ENCODE peak calls at places on chromosomes 2 and 18, in five cellular contexts. F is foreskin fibroblast; H is cardiac fibroblast; N is right cardiac atrium; Y is CD8-positive, alpha-beta T cell. O is an unnamed sample.

GRCh38 chr2:46866770-46867246 is 48.8 kb downstream of the MCFD2 start:
- DNase-seq in F (no peak), H (peak), N (peak), Y (no peak), O (no peak)

GRCh38 chr2:14401838-14402237 is 230.7 kb upstream of the LRATD1 start:
- DNase-seq in F (no peak), H (no peak), N (no peak), Y (no peak), O (no peak)

GRCh38 chr2:55923091-55923977 is at the start of gene EFEMP1:
- DNase-seq in F (no peak), H (peak), N (peak), Y (no peak), O (no peak)

GRCh38 chr2:238439093-238439849 is 12.5 kb downstream of the ASB1 start:
- DNase-seq in F (peak), H (peak), N (no peak), Y (no peak), O (peak)

GRCh38 chr2:114022360-114023085 is 132.6 kb downstream of the ACTR3 start:
- DNase-seq in F (peak), H (peak), N (no peak), Y (no peak), O (no peak)

GRCh38 chr2:27800856-27801255 is 29.3 kb downstream of the MRPL33 start:
- DNase-seq in F (no peak), H (no peak), N (no peak), Y (no peak), O (no peak)

GRCh38 chr2:231545105-231545902 is 15.1 kb upstream of the NMUR1 start:
- DNase-seq in F (no peak), H (peak), N (peak), Y (peak), O (peak)

GRCh38 chr2:197973772-197974171 is 169.4 kb downstream of the PLCL1 start:
- DNase-seq in F (peak), H (no peak), N (no peak), Y (no peak), O (no peak)

GRCh38 chr2:239397856-239398470 is 2.9 kb downstream of the HDAC4 start:
- DNase-seq in F (peak), H (no peak), N (no peak), Y (no peak), O (no peak)

GRCh38 chr2:163774862-163775261 is 39.1 kb upstream of the FIGN start:
- DNase-seq in F (peak), H (peak), N (no peak), Y (no peak), O (no peak)

GRCh38 chr2:64276417-64277095 is 132.3 kb upstream of the PELI1 start:
- DNase-seq in F (no peak), H (no peak), N (no peak), Y (no peak), O (no peak)

GRCh38 chr2:189552991-189553404 is 27.6 kb downstream of the SLC40A1 start:
- DNase-seq in F (no peak), H (peak), N (no peak), Y (no peak), O (no peak)

GRCh38 chr2:173307287-173307686 is 47.4 kb upstream of the CDCA7 start:
- DNase-seq in F (no peak), H (peak), N (no peak), Y (no peak), O (no peak)

GRCh38 chr18:46013484-46014189 is 46.5 kb upstream of the EPG5 start:
- DNase-seq in F (no peak), H (peak), N (no peak), Y (no peak), O (no peak)

GRCh38 chr2:142131016-142131714 is at the start of gene LRP1B:
- DNase-seq in F (peak), H (peak), N (peak), Y (no peak), O (no peak)

GRCh38 chr2:86221066-86221684 is 21.9 kb downstream of the MRPL35 start:
- DNase-seq in F (no peak), H (peak), N (no peak), Y (peak), O (peak)

GRCh38 chr2:205934443-205934842 is 151.5 kb downstream of the INO80D start:
- DNase-seq in F (no peak), H (peak), N (no peak), Y (no peak), O (no peak)

GRCh38 chr2:144520718-144521487 is 984 bp upstream of the ZEB2 start:
- DNase-seq in F (peak), H (peak), N (no peak), Y (no peak), O (no peak)

GRCh38 chr2:44602446-44602845 is 240.7 kb downstream of the CAMKMT start:
- DNase-seq in F (no peak), H (no peak), N (no peak), Y (no peak), O (no peak)

GRCh38 chr2:82120648-82121047 is 1816.1 kb upstream of the LRRTM1 start:
- DNase-seq in F (no peak), H (no peak), N (no peak), Y (no peak), O (no peak)

GRCh38 chr2:31354837-31355236 is 59.7 kb downstream of the XDH start:
- DNase-seq in F (no peak), H (peak), N (no peak), Y (no peak), O (no peak)

GRCh38 chr2:162646739-162647138 is 191.8 kb downstream of the KCNH7 start:
- DNase-seq in F (no peak), H (no peak), N (no peak), Y (no peak), O (no peak)

GRCh38 chr18:78980279-78980771 is 707 bp downstream of the SALL3 start:
- DNase-seq in F (no peak), H (no peak), N (no peak), Y (no peak), O (no peak)

GRCh38 chr2:51734115-51734514 is 702.2 kb upstream of the NRXN1 start:
- DNase-seq in F (no peak), H (peak), N (no peak), Y (no peak), O (no peak)

GRCh38 chr18:11909597-11910026 is 1.5 kb upstream of the MPPE1 start:
- DNase-seq in F (peak), H (peak), N (no peak), Y (no peak), O (no peak)

GRCh38 chr18:63681449-63682381 is 20.0 kb upstream of the SERPINB3 start:
- DNase-seq in F (no peak), H (no peak), N (no peak), Y (no peak), O (no peak)

GRCh38 chr2:72148391-72148974 is 821 bp upstream of the CYP26B1 start:
- DNase-seq in F (no peak), H (no peak), N (no peak), Y (no peak), O (no peak)

GRCh38 chr2:9243357-9243756 is 36.7 kb downstream of the ASAP2 start:
- DNase-seq in F (no peak), H (no peak), N (no peak), Y (no peak), O (no peak)

GRCh38 chr2:231781798-231782726 is 980 bp upstream of the PDE6D start:
- DNase-seq in F (peak), H (peak), N (no peak), Y (no peak), O (no peak)

GRCh38 chr2:36781907-36782635 is 85.6 kb downstream of the VIT start:
- DNase-seq in F (no peak), H (no peak), N (no peak), Y (no peak), O (no peak)

GRCh38 chr2:145939949-145940348 is 1420.0 kb upstream of the ZEB2 start:
- DNase-seq in F (no peak), H (no peak), N (no peak), Y (no peak), O (no peak)

GRCh38 chr18:45590060-45590537 is 25.2 kb upstream of the SLC14A2 start:
- DNase-seq in F (no peak), H (peak), N (no peak), Y (no peak), O (no peak)

GRCh38 chr2:210072922-210073509 is 70.6 kb downstream of the RPE start:
- DNase-seq in F (peak), H (peak), N (no peak), Y (no peak), O (no peak)

GRCh38 chr18:50578030-50578429 is 18.1 kb downstream of the MAPK4 start:
- DNase-seq in F (no peak), H (no peak), N (no peak), Y (no peak), O (no peak)

GRCh38 chr18:50569930-50570329 is 10.0 kb downstream of the MAPK4 start:
- DNase-seq in F (no peak), H (no peak), N (no peak), Y (no peak), O (no peak)

GRCh38 chr18:50571606-50572005 is 11.7 kb downstream of the MAPK4 start:
- DNase-seq in F (no peak), H (no peak), N (no peak), Y (no peak), O (no peak)

GRCh38 chr18:50578651-50579050 is 18.8 kb downstream of the MAPK4 start:
- DNase-seq in F (no peak), H (no peak), N (no peak), Y (no peak), O (no peak)

DNA sequence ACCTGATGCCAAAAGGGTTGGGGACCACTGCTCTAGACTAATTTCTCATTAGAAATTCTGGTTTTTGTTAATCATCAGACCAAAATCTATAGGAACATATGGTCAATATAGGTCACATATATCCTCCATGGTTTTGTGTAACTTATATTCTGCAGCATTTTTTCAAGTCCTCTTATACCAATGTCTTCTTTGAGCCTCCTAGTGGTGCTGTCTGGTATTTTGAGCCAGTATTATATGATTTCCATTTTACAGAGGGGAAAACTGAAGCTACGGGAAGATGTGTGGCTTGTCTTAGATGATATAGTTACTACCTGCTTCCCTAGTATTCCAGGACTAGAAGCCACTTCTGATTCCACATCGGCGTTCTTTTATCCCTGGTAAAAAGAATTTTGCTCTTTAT is 13.8 kb downstream of the MAPK4 start:
- DNase-seq in F (no peak), H (no peak), N (no peak), Y (no peak), O (no peak)
- H3K4me3 ChIP-seq in F (no peak), H (no peak), N (no peak), Y (no peak), O (no peak)

DNA sequence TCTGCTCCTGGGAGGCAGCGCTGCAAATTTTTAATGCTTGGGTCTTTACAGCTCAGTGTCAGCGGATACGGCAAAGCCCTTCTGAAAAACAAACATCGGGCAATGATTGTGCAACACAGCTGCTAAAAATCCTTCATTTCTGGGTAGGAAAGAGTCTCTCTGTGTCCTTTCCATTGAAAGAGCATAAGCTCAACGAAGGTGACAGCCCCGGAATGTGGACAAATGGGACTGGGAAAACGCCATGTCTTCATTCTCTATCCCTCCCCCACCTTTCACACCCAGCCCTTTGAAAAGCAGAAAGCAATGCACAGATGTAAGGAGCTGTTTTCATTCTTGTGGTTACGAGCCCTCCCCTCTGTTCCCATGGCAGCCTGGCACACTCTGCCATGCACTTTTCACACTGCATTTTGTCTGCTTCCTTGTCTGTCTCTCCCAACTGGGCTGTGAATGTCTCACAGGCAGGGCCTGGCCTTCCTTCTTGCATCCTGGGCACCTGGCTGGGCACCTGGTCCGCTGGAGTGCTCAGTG is 16.1 kb downstream of the TMEM177 start:
- DNase-seq in F (peak), H (peak), N (no peak), Y (no peak), O (no peak)
- H3K4me3 ChIP-seq in F (no peak), H (no peak), N (no peak), Y (peak), O (peak)

DNA sequence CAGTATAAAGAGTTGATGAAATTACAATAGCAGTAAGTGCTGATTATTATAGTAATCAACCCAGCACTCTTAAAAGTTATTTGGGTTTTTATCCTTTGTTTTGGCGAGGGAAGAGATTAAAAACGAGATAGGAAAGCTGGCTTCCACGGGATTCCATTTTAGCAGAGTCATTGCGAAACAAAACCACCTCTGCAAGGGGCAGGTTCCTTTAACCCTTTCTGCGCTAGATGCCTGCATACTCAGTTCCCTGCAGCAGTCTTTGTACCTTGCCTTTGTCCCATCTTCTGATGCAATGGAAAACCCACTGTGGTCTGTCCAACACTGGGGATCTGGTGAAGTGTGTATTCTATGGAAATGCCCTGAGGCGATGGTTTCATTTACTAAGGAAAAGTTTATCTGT is 2.7 kb downstream of the YPEL5 start:
- DNase-seq in F (no peak), H (peak), N (no peak), Y (no peak), O (no peak)
- H3K4me3 ChIP-seq in F (no peak), H (no peak), N (no peak), Y (no peak), O (no peak)

GRCh38 chr2:240620859-240621258 is 4.4 kb upstream of the GPR35 start:
- DNase-seq in F (no peak), H (no peak), N (no peak), Y (no peak), O (no peak)
- H3K4me3 ChIP-seq in F (no peak), H (no peak), N (no peak), Y (no peak), O (no peak)

DNA sequence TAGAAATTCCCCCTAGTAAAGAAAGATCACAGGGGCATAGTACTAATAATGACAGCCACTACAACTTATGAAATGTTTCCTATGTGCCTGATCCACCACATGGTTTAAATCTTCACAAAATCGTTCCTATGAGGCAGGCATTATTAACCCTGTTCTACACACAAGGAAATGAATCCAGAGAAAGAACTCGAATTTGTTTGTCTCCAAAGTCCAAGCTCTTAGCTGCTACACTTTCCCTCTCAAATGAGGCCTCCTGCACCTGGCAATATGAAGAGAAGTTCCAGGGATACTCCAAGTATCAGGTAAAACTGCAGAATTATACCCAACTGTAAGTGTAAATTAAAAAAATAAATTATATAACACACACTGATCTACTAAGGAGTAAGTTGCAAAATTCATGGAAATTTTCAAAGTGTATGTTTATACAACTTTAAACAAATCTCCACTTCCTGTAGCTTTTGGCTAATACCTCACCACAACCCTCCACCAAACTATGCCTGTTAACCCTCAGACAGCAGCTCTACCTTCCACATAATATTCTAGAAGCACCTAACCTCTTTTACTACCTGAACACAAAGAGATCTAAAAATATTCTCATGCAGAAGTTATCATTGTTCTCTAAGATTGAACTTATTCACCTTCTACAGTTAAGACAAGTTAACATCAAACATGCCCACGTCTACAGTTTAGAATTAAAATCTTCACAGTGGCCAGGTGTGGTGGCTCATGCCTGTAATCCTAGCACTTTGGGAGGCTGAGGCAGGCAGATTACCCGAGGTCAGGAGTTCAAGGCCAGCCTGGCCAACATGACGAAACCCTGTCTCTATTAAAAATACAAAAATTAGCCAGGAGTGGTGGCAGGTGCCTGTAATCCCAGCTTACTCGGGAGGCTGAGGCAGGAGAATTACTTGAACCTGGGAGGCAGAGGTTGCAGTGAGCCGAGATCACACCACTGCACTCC is 2.9 kb downstream of the MGAT4A start:
- DNase-seq in F (no peak), H (no peak), N (no peak), Y (no peak), O (no peak)
- H3K4me3 ChIP-seq in F (no peak), H (no peak), N (no peak), Y (peak), O (peak)